ENCODE peak calls at places on chromosomes 12 and 14, in eight cellular contexts. L, V, R, N, Y, K, E and F are unnamed samples. For H3K4me1, the result is how much of the 10 kb centered on the place peaks cover.

GRCh38 chr12:108635201-108635996 is 1.7 kb upstream of the SELPLG start:
- DNase-seq in L (no peak), V (no peak), R (no peak), N (peak), Y (no peak), K (peak), E (no peak), F (no peak)

GRCh38 chr14:57060276-57060956 is 208.3 kb downstream of the EXOC5 start:
- DNase-seq in L (no peak), V (no peak), R (peak), N (no peak), Y (no peak), K (no peak), E (no peak), F (no peak)

GRCh38 chr12:13200841-13201240 is 4.3 kb downstream of the EMP1 start:
- DNase-seq in L (no peak), V (no peak), R (no peak), N (no peak), Y (no peak), K (no peak), E (no peak), F (no peak)

GRCh38 chr12:90401185-90401584 is 553.8 kb downstream of the CCER1 start:
- DNase-seq in L (no peak), V (no peak), R (no peak), N (no peak), Y (no peak), K (no peak), E (no peak), F (no peak)

GRCh38 chr12:78703820-78704525 is 160.6 kb upstream of the SYT1 start:
- DNase-seq in L (no peak), V (peak), R (no peak), N (no peak), Y (no peak), K (no peak), E (no peak), F (no peak)

GRCh38 chr14:92459479-92460421 is 53.8 kb upstream of the RIN3 start:
- DNase-seq in L (no peak), V (no peak), R (no peak), N (no peak), Y (no peak), K (peak), E (no peak), F (no peak)

GRCh38 chr14:103656758-103657133 is 27.7 kb downstream of the KLC1 start:
- DNase-seq in L (no peak), V (no peak), R (no peak), N (no peak), Y (no peak), K (no peak), E (no peak), F (no peak)

GRCh38 chr12:14854586-14855163 is 11.3 kb upstream of the ART4 start:
- DNase-seq in L (no peak), V (no peak), R (no peak), N (no peak), Y (no peak), K (no peak), E (no peak), F (no peak)

GRCh38 chr12:8032242-8033152 is at the start of gene FOXJ2:
- DNase-seq in L (peak), V (peak), R (peak), N (peak), Y (peak), K (peak), E (peak), F (peak)

GRCh38 chr14:104291123-104292000 is 153.0 kb downstream of the KIF26A start:
- DNase-seq in L (no peak), V (no peak), R (peak), N (peak), Y (peak), K (peak), E (peak), F (no peak)

GRCh38 chr12:4873947-4874346 is 35.8 kb upstream of the KCNA1 start:
- DNase-seq in L (no peak), V (no peak), R (no peak), N (no peak), Y (no peak), K (no peak), E (no peak), F (no peak)

GRCh38 chr12:575129-575502 is 88.1 kb downstream of the NINJ2 start:
- DNase-seq in L (no peak), V (no peak), R (no peak), N (peak), Y (peak), K (no peak), E (no peak), F (no peak)

GRCh38 chr14:74582910-74583581 is 29.0 kb downstream of the LTBP2 start:
- DNase-seq in L (no peak), V (no peak), R (peak), N (peak), Y (no peak), K (no peak), E (no peak), F (no peak)

GRCh38 chr12:31865023-31865422 is 94.2 kb upstream of the RESF1 start:
- DNase-seq in L (no peak), V (no peak), R (no peak), N (no peak), Y (no peak), K (no peak), E (no peak), F (no peak)

GRCh38 chr14:23610090-23610814 is 25.9 kb upstream of the DHRS2 start:
- DNase-seq in L (no peak), V (no peak), R (no peak), N (no peak), Y (no peak), K (no peak), E (no peak), F (no peak)

GRCh38 chr14:76380991-76381390 is 5.1 kb downstream of the ESRRB start:
- DNase-seq in L (no peak), V (no peak), R (no peak), N (no peak), Y (no peak), K (no peak), E (no peak), F (no peak)

GRCh38 chr14:71701990-71702389 is 230.2 kb upstream of the RGS6 start:
- DNase-seq in L (no peak), V (no peak), R (no peak), N (no peak), Y (no peak), K (no peak), E (no peak), F (no peak)

GRCh38 chr14:20469890-20470858 is 968 bp downstream of the PNP start:
- DNase-seq in L (peak), V (peak), R (peak), N (peak), Y (no peak), K (peak), E (no peak), F (no peak)

GRCh38 chr14:105069554-105069886 is 4.3 kb upstream of the GPR132 start:
- DNase-seq in L (no peak), V (no peak), R (no peak), N (no peak), Y (no peak), K (no peak), E (no peak), F (no peak)

GRCh38 chr12:27696864-27697564 is 767 bp downstream of the REP15 start:
- DNase-seq in L (no peak), V (no peak), R (no peak), N (no peak), Y (no peak), K (no peak), E (no peak), F (no peak)

GRCh38 chr12:62537544-62537943 is 70.9 kb downstream of the MON2 start:
- DNase-seq in L (no peak), V (no peak), R (peak), N (peak), Y (no peak), K (no peak), E (no peak), F (peak)

GRCh38 chr14:104588066-104588857 is 8.7 kb downstream of the C14orf180 start:
- DNase-seq in L (no peak), V (no peak), R (no peak), N (no peak), Y (no peak), K (no peak), E (no peak), F (no peak)

GRCh38 chr14:95482967-95483842 is 33.2 kb downstream of the SYNE3 start:
- DNase-seq in L (peak), V (peak), R (peak), N (peak), Y (peak), K (no peak), E (no peak), F (no peak)

GRCh38 chr12:120186654-120187053 is 7.9 kb downstream of the GCN1 start:
- DNase-seq in L (no peak), V (no peak), R (no peak), N (no peak), Y (no peak), K (no peak), E (no peak), F (no peak)

GRCh38 chr12:124940393-124941169 is 26.1 kb upstream of the UBC start:
- DNase-seq in L (peak), V (peak), R (peak), N (peak), Y (peak), K (peak), E (peak), F (peak)

GRCh38 chr14:69101331-69101826 is 51.5 kb downstream of the DCAF5 start:
- DNase-seq in L (no peak), V (peak), R (no peak), N (no peak), Y (no peak), K (no peak), E (no peak), F (peak)

GRCh38 chr12:9745191-9745590 is 12.3 kb upstream of the CLECL1 start:
- DNase-seq in L (no peak), V (no peak), R (no peak), N (no peak), Y (no peak), K (no peak), E (no peak), F (no peak)

GRCh38 chr12:47717443-47718193 is 7.7 kb downstream of the ENDOU start:
- DNase-seq in L (peak), V (peak), R (peak), N (peak), Y (peak), K (peak), E (peak), F (peak)

GRCh38 chr12:105922670-105923102 is 216.1 kb downstream of the NUAK1 start:
- DNase-seq in L (no peak), V (peak), R (no peak), N (no peak), Y (no peak), K (no peak), E (no peak), F (no peak)

GRCh38 chr14:80996049-80996901 is 40.9 kb downstream of the TSHR start:
- DNase-seq in L (no peak), V (peak), R (peak), N (no peak), Y (no peak), K (no peak), E (no peak), F (peak)

GRCh38 chr14:101076451-101077220 is 173.1 kb upstream of the RTL1 start:
- DNase-seq in L (no peak), V (no peak), R (no peak), N (no peak), Y (no peak), K (no peak), E (peak), F (no peak)

GRCh38 chr12:25816637-25817036 is 141.8 kb upstream of the RASSF8 start:
- DNase-seq in L (no peak), V (no peak), R (no peak), N (no peak), Y (no peak), K (no peak), E (no peak), F (no peak)

GRCh38 chr12:74381968-74382367 is 155.7 kb upstream of the ATXN7L3B start:
- DNase-seq in L (no peak), V (no peak), R (no peak), N (no peak), Y (no peak), K (no peak), E (no peak), F (no peak)

GRCh38 chr14:92676031-92676430 is 72.4 kb downstream of the LGMN start:
- DNase-seq in L (no peak), V (no peak), R (no peak), N (peak), Y (peak), K (no peak), E (peak), F (no peak)

GRCh38 chr14:71289536-71289935 is 382.3 kb downstream of the PCNX1 start:
- DNase-seq in L (no peak), V (no peak), R (no peak), N (no peak), Y (no peak), K (no peak), E (no peak), F (no peak)

GRCh38 chr14:104676694-104677505 is 12.5 kb upstream of the INF2 start:
- DNase-seq in L (no peak), V (no peak), R (peak), N (peak), Y (no peak), K (no peak), E (peak), F (no peak)

GRCh38 chr12:121578230-121579189 is 2.3 kb downstream of the KDM2B start:
- DNase-seq in L (no peak), V (no peak), R (peak), N (peak), Y (peak), K (peak), E (no peak), F (no peak)

DNA sequence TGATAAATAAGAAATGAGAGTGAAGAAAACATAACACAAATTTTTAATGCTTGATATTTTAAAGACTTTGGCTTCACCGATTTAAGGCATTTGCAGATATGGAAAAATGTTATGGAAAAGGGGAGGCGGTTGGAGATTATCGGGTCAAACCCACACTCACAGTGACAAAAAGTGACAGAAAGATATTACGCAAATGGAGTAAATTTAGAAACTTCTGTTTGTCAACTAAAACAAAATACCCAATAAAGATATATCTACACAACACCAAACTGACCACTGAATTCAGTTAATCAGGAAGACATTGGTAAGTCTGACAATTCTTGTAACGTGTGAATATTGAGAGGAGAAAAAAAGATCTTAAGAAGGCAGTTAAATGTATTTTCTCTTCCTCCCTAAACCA is 2.5 kb downstream of the PPP1R12A start:
- DNase-seq in L (no peak), V (no peak), R (no peak), N (no peak), Y (no peak), K (no peak), E (no peak), F (no peak)
- H3K4me1 ChIP-seq in L (under half), V (under half), R (under half), N (under half), Y (half or more), K (under half), E (under half), F (under half)

GRCh38 chr14:61396694-61397093 is 75.3 kb downstream of the PRKCH start:
- DNase-seq in L (no peak), V (no peak), R (no peak), N (no peak), Y (no peak), K (no peak), E (no peak), F (no peak)
- H3K4me1 ChIP-seq in L (under half), V (under half), R (under half), N (under half), Y (under half), K (under half), E (under half), F (under half)

DNA sequence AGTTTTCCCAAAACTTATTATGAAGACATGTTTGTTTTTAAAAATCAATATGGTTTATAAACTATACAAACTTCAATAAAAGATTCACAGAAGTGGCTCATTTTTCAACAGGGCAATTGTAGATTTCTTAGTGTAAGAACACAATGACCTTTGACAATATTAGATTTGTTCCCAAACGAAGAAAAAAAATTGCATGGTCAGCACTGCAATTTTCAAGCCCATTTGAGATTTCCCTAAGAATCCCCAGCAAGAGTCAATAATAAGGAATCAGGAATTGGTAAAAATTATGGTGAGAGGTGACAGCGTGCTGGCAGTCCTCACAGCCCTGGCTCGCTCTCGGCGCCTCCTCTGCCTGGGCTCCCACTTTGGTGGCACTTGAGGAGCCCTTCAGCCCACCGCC is 145.8 kb downstream of the DERA start:
- DNase-seq in L (no peak), V (no peak), R (no peak), N (no peak), Y (no peak), K (no peak), E (no peak), F (no peak)
- H3K4me1 ChIP-seq in L (under half), V (under half), R (under half), N (under half), Y (under half), K (under half), E (under half), F (under half)

GRCh38 chr12:6640497-6640896 is 4.7 kb upstream of the LPAR5 start:
- DNase-seq in L (no peak), V (no peak), R (no peak), N (no peak), Y (no peak), K (no peak), E (no peak), F (no peak)
- H3K4me1 ChIP-seq in L (under half), V (under half), R (under half), N (under half), Y (under half), K (under half), E (under half), F (under half)

GRCh38 chr12:6693832-6694355 is 4.7 kb upstream of the ZNF384 start:
- DNase-seq in L (no peak), V (no peak), R (no peak), N (no peak), Y (no peak), K (no peak), E (no peak), F (no peak)

GRCh38 chr12:6689000-6689882 is at the start of gene ZNF384:
- DNase-seq in L (peak), V (peak), R (peak), N (peak), Y (peak), K (peak), E (peak), F (peak)

GRCh38 chr12:6692888-6693287 is 3.7 kb upstream of the ZNF384 start:
- DNase-seq in L (no peak), V (no peak), R (no peak), N (no peak), Y (no peak), K (no peak), E (no peak), F (no peak)

GRCh38 chr12:6688543-6688999 is 604 bp downstream of the ZNF384 start:
- DNase-seq in L (no peak), V (peak), R (peak), N (no peak), Y (peak), K (no peak), E (no peak), F (peak)

GRCh38 chr12:6691473-6691872 is 2.3 kb upstream of the ZNF384 start:
- DNase-seq in L (no peak), V (no peak), R (no peak), N (no peak), Y (no peak), K (no peak), E (no peak), F (no peak)
- H3K4me1 ChIP-seq in L (under half), V (under half), R (under half), N (under half), Y (under half), K (under half), E (under half), F (under half)

GRCh38 chr12:132521726-132522292 is 31.9 kb downstream of the FBRSL1 start:
- DNase-seq in L (no peak), V (no peak), R (no peak), N (no peak), Y (no peak), K (no peak), E (no peak), F (no peak)

GRCh38 chr12:132523576-132524331 is 33.8 kb downstream of the FBRSL1 start:
- DNase-seq in L (peak), V (peak), R (peak), N (peak), Y (peak), K (peak), E (peak), F (peak)

GRCh38 chr12:132521200-132521580 is 31.2 kb downstream of the FBRSL1 start:
- DNase-seq in L (no peak), V (no peak), R (no peak), N (no peak), Y (no peak), K (no peak), E (no peak), F (no peak)

GRCh38 chr12:132524405-132524804 is 34.5 kb downstream of the FBRSL1 start:
- DNase-seq in L (no peak), V (peak), R (no peak), N (no peak), Y (no peak), K (no peak), E (no peak), F (peak)

DNA sequence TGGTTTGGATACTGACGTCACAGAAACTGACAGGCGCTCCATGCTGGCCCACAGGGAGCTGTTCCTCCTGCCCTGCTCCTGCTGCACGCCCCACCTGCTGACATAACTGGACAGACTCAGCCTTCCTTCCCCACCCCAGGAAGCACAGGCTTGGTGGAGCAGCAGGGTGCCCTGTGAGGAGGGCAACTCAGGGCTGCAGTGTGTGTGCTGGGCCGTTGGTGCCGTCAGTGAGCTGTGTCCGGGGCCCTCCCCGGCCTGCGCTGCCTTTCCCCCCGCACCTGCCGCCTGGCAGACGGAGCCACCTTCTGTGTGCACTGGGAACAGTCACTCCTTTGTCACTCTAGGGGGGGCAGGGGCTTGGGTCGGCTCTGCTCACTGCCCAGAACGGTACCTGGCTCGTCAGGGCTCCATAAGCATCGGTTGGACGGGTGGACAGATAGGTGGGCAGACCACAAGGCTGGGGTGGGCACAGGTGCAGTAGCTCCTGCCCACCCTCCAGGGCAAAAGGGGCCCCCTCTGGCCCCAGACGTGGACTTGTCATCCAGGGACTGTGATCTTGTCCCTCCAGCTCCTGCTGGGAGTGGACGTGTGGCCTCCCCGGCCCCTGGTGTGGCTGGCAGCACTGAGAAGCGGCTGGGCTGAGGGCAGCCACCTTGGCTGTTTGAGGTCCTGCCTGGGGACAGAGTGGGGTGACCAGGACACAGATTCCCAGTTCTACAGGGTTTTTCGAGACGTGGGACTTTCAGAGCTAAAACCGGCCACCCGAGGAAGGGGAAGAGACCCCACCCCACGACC is 32.8 kb downstream of the FBRSL1 start:
- DNase-seq in L (no peak), V (no peak), R (no peak), N (no peak), Y (no peak), K (no peak), E (no peak), F (no peak)
- H3K4me1 ChIP-seq in L (under half), V (half or more), R (half or more), N (under half), Y (under half), K (under half), E (under half), F (under half)

GRCh38 chr12:96225994-96226399 is 31.8 kb downstream of the ELK3 start:
- DNase-seq in L (no peak), V (no peak), R (no peak), N (no peak), Y (no peak), K (no peak), E (no peak), F (no peak)
- H3K4me1 ChIP-seq in L (under half), V (under half), R (under half), N (under half), Y (under half), K (under half), E (under half), F (under half)